ENCODE peak calls at places on chromosome 21, in five cellular contexts. B, D, V, T and X are unnamed samples.

GRCh38 chr21:42731264-42732032 is 78.0 kb downstream of the PDE9A start:
- DNase-seq in B (no peak), D (no peak), V (no peak), T (no peak), X (no peak)

GRCh38 chr21:16145479-16145878 is 415.7 kb downstream of the USP25 start:
- DNase-seq in B (no peak), D (no peak), V (no peak), T (no peak), X (no peak)

GRCh38 chr21:46062471-46063211 is 35.3 kb upstream of the COL6A2 start:
- DNase-seq in B (no peak), D (no peak), V (no peak), T (no peak), X (no peak)

GRCh38 chr21:38298833-38299232 is 42.0 kb downstream of the KCNJ15 start:
- DNase-seq in B (no peak), D (no peak), V (no peak), T (no peak), X (no peak)

GRCh38 chr21:31514598-31514997 is 144.9 kb upstream of the SOD1 start:
- DNase-seq in B (peak; percentile 26), D (no peak), V (no peak), T (no peak), X (peak; percentile 86)

GRCh38 chr21:33293811-33294216 is 27.6 kb downstream of the IL10RB start:
- DNase-seq in B (no peak), D (no peak), V (no peak), T (no peak), X (no peak)

GRCh38 chr21:16262109-16262508 is 532.3 kb downstream of the USP25 start:
- DNase-seq in B (no peak), D (no peak), V (no peak), T (no peak), X (no peak)

GRCh38 chr21:25898671-25899070 is 163.9 kb downstream of the GABPA start:
- DNase-seq in B (no peak), D (no peak), V (no peak), T (no peak), X (no peak)

GRCh38 chr21:38712076-38712475 is 93.7 kb upstream of the ETS2 start:
- DNase-seq in B (peak; percentile 36), D (peak; percentile 74), V (no peak), T (peak; percentile 27), X (no peak)

GRCh38 chr21:14545906-14546480 is at the start of gene SAMSN1:
- DNase-seq in B (no peak), D (no peak), V (peak; percentile 50), T (no peak), X (no peak)

GRCh38 chr21:38438476-38438893 is 59.8 kb downstream of the ERG start:
- DNase-seq in B (peak; percentile 96), D (peak; percentile 79), V (no peak), T (peak; percentile 71), X (no peak)

GRCh38 chr21:46171996-46172862 is 12.0 kb downstream of the SPATC1L start:
- DNase-seq in B (no peak), D (peak; percentile 53), V (no peak), T (no peak), X (peak; percentile 25)

GRCh38 chr21:42971897-42972275 is 2.5 kb upstream of the PKNOX1 start:
- DNase-seq in B (no peak), D (no peak), V (no peak), T (no peak), X (no peak)

GRCh38 chr21:29105218-29105617 is 25.2 kb upstream of the MAP3K7CL start:
- DNase-seq in B (peak; percentile 81), D (no peak), V (no peak), T (peak; percentile 63), X (no peak)

GRCh38 chr21:39385299-39386145 is 36.6 kb upstream of the HMGN1 start:
- DNase-seq in B (peak; percentile 77), D (peak; percentile 86), V (peak; percentile 39), T (peak; percentile 75), X (peak; percentile 89)

GRCh38 chr21:46455575-46456385 is 2.9 kb upstream of the DIP2A start:
- DNase-seq in B (peak; percentile 85), D (no peak), V (no peak), T (peak; percentile 66), X (peak; percentile 77)

GRCh38 chr21:21163904-21164303 is 165.7 kb downstream of the NCAM2 start:
- DNase-seq in B (peak; percentile 71), D (no peak), V (peak; percentile 1), T (peak; percentile 82), X (no peak)

GRCh38 chr21:45910548-45911221 is 70.9 kb upstream of the COL6A1 start:
- DNase-seq in B (no peak), D (no peak), V (no peak), T (no peak), X (no peak)

GRCh38 chr21:25489673-25490072 is 117.6 kb downstream of the MRPL39 start:
- DNase-seq in B (no peak), D (no peak), V (no peak), T (peak; percentile 28), X (no peak)

GRCh38 chr21:31132574-31133242 is 94.4 kb upstream of the KRTAP19-8 start:
- DNase-seq in B (peak; percentile 36), D (no peak), V (peak; percentile 64), T (peak; percentile 12), X (no peak)

DNA sequence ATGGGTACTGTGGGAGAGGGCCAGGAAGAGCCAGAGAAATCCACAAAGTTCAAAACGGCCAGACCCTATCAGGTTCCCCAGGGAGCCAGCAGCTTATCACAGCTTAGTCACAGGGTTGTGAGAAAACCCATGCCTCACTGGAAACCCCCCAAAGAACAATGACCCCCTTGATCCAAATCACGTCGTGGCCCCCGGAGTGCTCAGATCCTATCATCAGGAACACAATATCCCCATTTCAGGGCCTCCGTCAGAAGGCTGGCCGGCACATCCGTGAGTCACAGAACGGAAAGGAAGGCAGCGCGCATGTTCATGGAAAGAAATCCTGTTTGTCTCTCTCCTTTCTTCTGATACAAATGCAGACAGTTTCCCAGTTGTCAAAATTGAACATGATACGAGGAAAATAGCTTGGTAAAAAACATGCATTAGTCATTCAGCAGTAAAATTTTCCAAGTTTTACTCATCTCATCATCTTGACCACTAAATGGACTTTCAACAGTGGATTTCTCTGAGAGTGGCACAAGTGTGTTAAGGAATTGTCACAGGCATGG is 125.0 kb downstream of the RIPK4 start:
- DNase-seq in B (peak; percentile 93), D (peak; percentile 93), V (no peak), T (peak; percentile 94), X (no peak)
- H3K4me3 ChIP-seq in B (no peak overlapping the region), D (no peak overlapping the region), V (no peak overlapping the region), T (no peak overlapping the region), X (no peak overlapping the region)

DNA sequence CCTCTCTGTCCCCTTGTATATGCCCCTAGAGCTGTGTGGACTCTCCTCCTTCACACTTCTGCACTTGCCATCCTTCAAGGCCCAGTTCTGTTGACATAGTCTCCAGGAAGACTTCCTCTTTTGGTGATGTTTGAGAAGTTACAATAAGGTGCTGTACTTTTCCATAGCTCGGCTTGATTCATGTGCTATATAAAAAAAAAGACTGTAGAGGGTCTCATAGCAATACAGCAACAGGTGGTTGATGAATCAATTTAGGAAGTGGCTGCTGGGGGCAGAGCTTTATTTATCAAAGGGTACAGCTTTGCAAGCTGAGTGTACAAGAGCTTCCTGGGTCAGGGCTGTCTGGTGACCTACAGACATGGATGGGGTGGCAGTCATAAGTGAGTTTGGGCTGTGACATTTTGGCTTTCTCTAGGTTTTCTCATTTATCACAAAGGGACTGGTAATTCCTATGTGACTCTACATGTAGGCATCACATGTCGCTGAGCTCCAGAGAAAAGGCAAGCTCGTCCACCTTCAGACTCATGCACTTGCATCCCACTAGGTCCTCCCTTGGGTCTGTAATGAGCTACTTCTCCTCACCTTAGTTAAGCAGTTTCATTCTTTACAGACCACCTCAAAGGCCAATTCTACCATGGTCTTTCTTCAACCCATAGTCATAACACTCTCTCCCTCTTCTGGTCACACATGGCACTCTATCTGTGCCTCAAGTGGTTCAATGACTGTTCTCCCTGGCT is 102.5 kb downstream of the RUNX1 start:
- DNase-seq in B (no peak), D (no peak), V (no peak), T (no peak), X (no peak)
- H3K27ac ChIP-seq in B (no peak overlapping the region), D (no peak overlapping the region), V (no peak overlapping the region), T (no peak overlapping the region), X (no peak overlapping the region)

GRCh38 chr21:17454315-17455027 is 58.4 kb upstream of the CXADR start:
- DNase-seq in B (peak; percentile 90), D (no peak), V (no peak), T (peak; percentile 92), X (peak; percentile 66)
- H3K4me3 ChIP-seq in B (no peak overlapping the region), D (no peak overlapping the region), V (no peak overlapping the region), T (no peak overlapping the region), X (no peak overlapping the region)

DNA sequence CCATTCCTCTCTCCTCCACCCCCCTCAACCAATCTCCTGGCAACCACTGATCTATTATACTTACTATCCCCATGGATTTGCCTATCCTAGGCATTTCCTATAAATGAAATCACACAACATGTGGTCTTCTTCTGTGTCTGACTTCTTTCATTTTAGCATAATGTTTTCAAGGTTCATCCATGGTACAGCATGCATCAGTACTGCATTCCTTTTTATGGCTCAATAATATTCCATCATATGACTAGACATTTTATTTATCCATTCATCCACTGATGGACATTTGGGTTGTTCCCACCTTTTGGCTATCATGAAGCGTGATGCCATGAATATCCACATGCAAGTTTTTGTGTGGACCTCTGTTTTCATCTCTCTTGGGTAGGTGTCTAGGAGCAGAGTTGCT is 104.5 kb downstream of the HLCS start:
- DNase-seq in B (peak; percentile 35), D (no peak), V (no peak), T (peak; percentile 11), X (no peak)
- H3K27ac ChIP-seq in B (no peak overlapping the region), D (no peak overlapping the region), V (no peak overlapping the region), T (no peak overlapping the region), X (no peak overlapping the region)

GRCh38 chr21:44710756-44711326 is 531 bp downstream of the TSPEAR start:
- DNase-seq in B (no peak), D (peak; percentile 56), V (no peak), T (no peak), X (no peak)
- H3K4me3 ChIP-seq in B (no peak overlapping the region), D (no peak overlapping the region), V (peak overlapping the region; percentile 18), T (no peak overlapping the region), X (no peak overlapping the region)